ENCODE peak calls at places on chromosomes 6 and 20, in ten cellular contexts. D, Y, X, P, G, I, Z, J, F and S are unnamed samples.

GRCh38 chr20:50141018-50141675 is 12.4 kb downstream of the PEDS1 start:
- DNase-seq in D (no peak), Y (no peak), X (no peak), P (no peak), G (no peak), I (no peak), Z (no peak), J (no peak), F (no peak), S (no peak)

GRCh38 chr20:7694940-7695567 is 245.2 kb downstream of the HAO1 start:
- DNase-seq in D (peak; percentile 6), Y (no peak), X (no peak), P (no peak), G (no peak), I (no peak), Z (no peak), J (peak; percentile 14), F (no peak), S (no peak)

GRCh38 chr6:155837474-155837873 is 381.8 kb upstream of the NOX3 start:
- DNase-seq in D (no peak), Y (no peak), X (no peak), P (no peak), G (no peak), I (no peak), Z (no peak), J (no peak), F (no peak), S (no peak)

GRCh38 chr6:94127716-94128115 is 708.4 kb upstream of the EPHA7 start:
- DNase-seq in D (no peak), Y (no peak), X (no peak), P (no peak), G (no peak), I (no peak), Z (no peak), J (no peak), F (peak; percentile 5), S (no peak)

GRCh38 chr6:113102761-113103160 is 754.4 kb upstream of the MARCKS start:
- DNase-seq in D (no peak), Y (no peak), X (no peak), P (no peak), G (no peak), I (no peak), Z (no peak), J (no peak), F (no peak), S (no peak)

GRCh38 chr6:135419162-135419561 is 78.4 kb downstream of the AHI1 start:
- DNase-seq in D (peak; percentile 26), Y (no peak), X (no peak), P (no peak), G (no peak), I (no peak), Z (no peak), J (peak; percentile 58), F (no peak), S (no peak)

GRCh38 chr6:96394727-96395126 is 126.9 kb upstream of the UFL1 start:
- DNase-seq in D (no peak), Y (no peak), X (no peak), P (no peak), G (no peak), I (no peak), Z (no peak), J (no peak), F (peak; percentile 15), S (peak; percentile 6)

GRCh38 chr6:140956567-140957306 is 1176.0 kb upstream of the GJE1 start:
- DNase-seq in D (no peak), Y (no peak), X (no peak), P (no peak), G (no peak), I (no peak), Z (no peak), J (no peak), F (no peak), S (no peak)

GRCh38 chr6:155080876-155081845 is 86.0 kb downstream of the TIAM2 start:
- DNase-seq in D (no peak), Y (no peak), X (no peak), P (no peak), G (no peak), I (no peak), Z (no peak), J (no peak), F (no peak), S (no peak)

GRCh38 chr6:16948376-16948775 is 153.5 kb upstream of the STMND1 start:
- DNase-seq in D (no peak), Y (no peak), X (no peak), P (no peak), G (no peak), I (no peak), Z (no peak), J (no peak), F (no peak), S (no peak)

GRCh38 chr6:5398530-5398929 is 137.2 kb downstream of the FARS2 start:
- DNase-seq in D (no peak), Y (no peak), X (no peak), P (no peak), G (no peak), I (peak; percentile 26), Z (no peak), J (peak; percentile 27), F (peak; percentile 61), S (peak; percentile 25)

GRCh38 chr6:3226422-3227362 is 761 bp downstream of the TUBB2B start:
- DNase-seq in D (no peak), Y (peak; percentile 55), X (peak; percentile 28), P (peak; percentile 39), G (peak; percentile 63), I (peak; percentile 71), Z (no peak), J (no peak), F (peak; percentile 73), S (peak; percentile 66)

GRCh38 chr20:59972037-59972801 is 14.0 kb downstream of the CDH26 start:
- DNase-seq in D (no peak), Y (no peak), X (no peak), P (no peak), G (no peak), I (no peak), Z (no peak), J (no peak), F (no peak), S (no peak)

GRCh38 chr6:3847521-3847920 is 1.7 kb upstream of the FAM50B start:
- DNase-seq in D (no peak), Y (no peak), X (no peak), P (no peak), G (no peak), I (no peak), Z (no peak), J (no peak), F (no peak), S (no peak)

GRCh38 chr20:24634855-24635254 is 165.4 kb downstream of the SYNDIG1 start:
- DNase-seq in D (peak; percentile 76), Y (no peak), X (no peak), P (no peak), G (no peak), I (no peak), Z (no peak), J (peak; percentile 81), F (peak; percentile 24), S (no peak)

GRCh38 chr6:167720456-167721285 is 106.0 kb upstream of the AFDN start:
- DNase-seq in D (no peak), Y (no peak), X (no peak), P (no peak), G (no peak), I (no peak), Z (no peak), J (no peak), F (no peak), S (no peak)

GRCh38 chr6:100393493-100393892 is 71.2 kb downstream of the SIM1 start:
- DNase-seq in D (no peak), Y (no peak), X (no peak), P (no peak), G (no peak), I (no peak), Z (no peak), J (no peak), F (peak; percentile 11), S (no peak)

GRCh38 chr6:21438986-21439352 is 154.6 kb upstream of the SOX4 start:
- DNase-seq in D (no peak), Y (no peak), X (no peak), P (no peak), G (no peak), I (no peak), Z (no peak), J (no peak), F (no peak), S (peak; percentile 37)
- TF ChIP-seq CTCF in D (no peak), Y (no peak), X (no peak), P (no peak), G (no peak), I (no peak), Z (no peak), J (no peak), F (no peak), S (no peak)

GRCh38 chr20:41750137-41750536 is 132.0 kb upstream of the CHD6 start:
- DNase-seq in D (no peak), Y (no peak), X (no peak), P (no peak), G (no peak), I (no peak), Z (no peak), J (no peak), F (no peak), S (no peak)

GRCh38 chr20:41747226-41747625 is 129.0 kb upstream of the CHD6 start:
- DNase-seq in D (no peak), Y (no peak), X (no peak), P (no peak), G (no peak), I (no peak), Z (no peak), J (no peak), F (no peak), S (no peak)

GRCh38 chr20:41748051-41748450 is 129.9 kb upstream of the CHD6 start:
- DNase-seq in D (no peak), Y (peak; percentile 17), X (no peak), P (no peak), G (no peak), I (no peak), Z (no peak), J (no peak), F (no peak), S (no peak)

GRCh38 chr20:41748756-41749582 is 130.8 kb upstream of the CHD6 start:
- DNase-seq in D (no peak), Y (no peak), X (no peak), P (no peak), G (no peak), I (no peak), Z (no peak), J (no peak), F (no peak), S (no peak)

GRCh38 chr20:41746635-41747034 is 128.5 kb upstream of the CHD6 start:
- DNase-seq in D (no peak), Y (no peak), X (no peak), P (no peak), G (no peak), I (no peak), Z (no peak), J (no peak), F (no peak), S (no peak)
- TF ChIP-seq CTCF in D (peak; percentile 5), Y (no peak), X (no peak), P (no peak), G (no peak), I (peak; percentile 17), Z (no peak), J (no peak), F (peak; percentile 27), S (no peak)

GRCh38 chr6:28383235-28384142 is 16.1 kb downstream of the ZSCAN12 start:
- DNase-seq in D (peak; percentile 34), Y (peak; percentile 94), X (peak; percentile 85), P (peak; percentile 83), G (peak; percentile 58), I (peak; percentile 78), Z (peak; percentile 77), J (no peak), F (peak; percentile 98), S (peak; percentile 75)
- TF ChIP-seq CTCF in D (peak; percentile 59), Y (peak; percentile 12), X (no peak), P (peak; percentile 42), G (peak; percentile 71), I (peak; percentile 49), Z (no peak), J (peak; percentile 9), F (peak; percentile 62), S (peak; percentile 5)

GRCh38 chr6:150905769-150906168 is 40.3 kb downstream of the MTHFD1L start:
- DNase-seq in D (no peak), Y (peak; percentile 19), X (no peak), P (no peak), G (no peak), I (no peak), Z (no peak), J (no peak), F (peak; percentile 49), S (no peak)
- TF ChIP-seq CTCF in D (peak; percentile 16), Y (peak; percentile 62), X (no peak), P (no peak), G (peak; percentile 38), I (peak; percentile 29), Z (no peak), J (peak; percentile 36), F (peak; percentile 71), S (no peak)